ENCODE peak calls at places on chromosomes 5 and 9, in five cellular contexts. F is stomach, Q is SK-N-SH, G is tibial nerve, K is upper lobe of left lung. V is an unnamed sample.

GRCh38 chr9:1231998-1232919 is 182.1 kb downstream of the DMRT2 start:
- DNase-seq in F (peak; percentile 85), Q (no peak), G (peak; percentile 78), K (no peak), V (peak; percentile 26)

GRCh38 chr9:4068449-4068848 is 231.4 kb downstream of the GLIS3 start:
- DNase-seq in F (no peak), Q (no peak), G (no peak), K (no peak), V (no peak)

GRCh38 chr9:2228132-2228531 is 213.0 kb downstream of the SMARCA2 start:
- DNase-seq in F (no peak), Q (peak; percentile 45), G (no peak), K (no peak), V (no peak)

GRCh38 chr5:134053840-134054338 is 49.1 kb upstream of the VDAC1 start:
- DNase-seq in F (no peak), Q (no peak), G (no peak), K (no peak), V (no peak)

GRCh38 chr9:85224729-85225128 is 517.0 kb downstream of the AGTPBP1 start:
- DNase-seq in F (no peak), Q (no peak), G (no peak), K (no peak), V (no peak)

GRCh38 chr9:109469646-109470358 is 28.3 kb downstream of the PTPN3 start:
- DNase-seq in F (peak; percentile 81), Q (peak; percentile 74), G (peak; percentile 60), K (no peak), V (peak; percentile 53)

GRCh38 chr5:62299097-62299496 is 6.9 kb upstream of the KIF2A start:
- DNase-seq in F (no peak), Q (no peak), G (no peak), K (no peak), V (no peak)

GRCh38 chr5:143245929-143246561 is 157.4 kb downstream of the NR3C1 start:
- DNase-seq in F (no peak), Q (no peak), G (no peak), K (no peak), V (no peak)

GRCh38 chr9:95726756-95727155 is 148.7 kb upstream of the ERCC6L2 start:
- DNase-seq in F (no peak), Q (peak; percentile 63), G (no peak), K (no peak), V (no peak)

GRCh38 chr5:145869753-145870152 is 3.1 kb downstream of the GRXCR2 start:
- DNase-seq in F (no peak), Q (no peak), G (no peak), K (no peak), V (no peak)

GRCh38 chr5:169265888-169266287 is 35.1 kb downstream of the SLIT3 start:
- DNase-seq in F (no peak), Q (no peak), G (no peak), K (no peak), V (no peak)

GRCh38 chr5:98784411-98784810 is 10.9 kb downstream of the RGMB start:
- DNase-seq in F (no peak), Q (no peak), G (no peak), K (no peak), V (no peak)

GRCh38 chr5:68299105-68299504 is 83.5 kb downstream of the PIK3R1 start:
- DNase-seq in F (no peak), Q (no peak), G (no peak), K (no peak), V (no peak)
- H3K4me1 ChIP-seq in F (peaks cover 16% of the 10 kb centered on the region), Q (no peaks in the 10 kb centered on the region), G (no peaks in the 10 kb centered on the region), K (peaks cover 3% of the 10 kb centered on the region), V (no peaks in the 10 kb centered on the region)

GRCh38 chr9:11141357-11141756 is 528.6 kb upstream of the PTPRD start:
- DNase-seq in F (no peak), Q (no peak), G (no peak), K (no peak), V (no peak)

GRCh38 chr9:11149065-11149464 is 536.3 kb upstream of the PTPRD start:
- DNase-seq in F (no peak), Q (no peak), G (no peak), K (no peak), V (no peak)

GRCh38 chr9:11148189-11148588 is 535.4 kb upstream of the PTPRD start:
- DNase-seq in F (no peak), Q (no peak), G (no peak), K (no peak), V (no peak)

GRCh38 chr9:11144750-11145149 is 531.9 kb upstream of the PTPRD start:
- DNase-seq in F (no peak), Q (no peak), G (no peak), K (no peak), V (no peak)

DNA sequence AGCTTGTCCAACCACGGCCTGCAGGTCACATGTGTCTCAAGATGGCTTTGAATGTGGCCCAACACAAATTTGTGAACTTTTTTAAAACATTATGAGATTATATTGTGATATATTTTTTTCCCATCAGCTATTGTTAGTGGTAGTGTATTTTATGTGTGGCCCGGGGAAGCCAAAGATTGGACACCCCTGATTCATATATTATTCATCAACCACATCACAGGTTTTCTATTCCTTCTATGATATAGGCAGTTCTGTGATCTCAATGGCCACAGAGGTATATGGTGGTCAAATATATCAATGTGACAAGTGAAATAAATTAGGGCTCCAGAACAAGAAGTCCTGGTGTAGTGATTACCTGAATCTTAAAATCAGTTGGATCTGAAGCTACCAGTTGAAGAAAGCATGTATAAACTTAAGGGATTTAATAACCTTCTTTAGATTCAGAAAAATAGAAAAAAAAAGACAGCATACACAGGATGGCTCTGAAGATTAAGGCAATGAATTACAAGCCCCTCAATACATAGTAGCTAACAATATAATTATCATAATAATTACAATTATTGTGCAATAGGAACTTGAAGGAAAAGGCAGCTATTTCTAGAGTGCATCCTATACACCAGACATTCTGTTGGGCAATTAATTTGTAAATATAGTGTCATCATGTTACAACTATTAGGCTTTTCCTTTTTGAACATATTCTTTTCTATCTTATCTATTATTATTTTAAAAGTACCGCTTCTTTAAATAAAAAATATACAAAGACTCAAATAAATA is 530.4 kb upstream of the PTPRD start:
- DNase-seq in F (no peak), Q (no peak), G (no peak), K (no peak), V (no peak)
- H3K9me3 ChIP-seq in F (no peaks in the 10 kb centered on the region), Q (no peaks in the 10 kb centered on the region), G (no peaks in the 10 kb centered on the region), K (no peaks in the 10 kb centered on the region), V (no peaks in the 10 kb centered on the region)

DNA sequence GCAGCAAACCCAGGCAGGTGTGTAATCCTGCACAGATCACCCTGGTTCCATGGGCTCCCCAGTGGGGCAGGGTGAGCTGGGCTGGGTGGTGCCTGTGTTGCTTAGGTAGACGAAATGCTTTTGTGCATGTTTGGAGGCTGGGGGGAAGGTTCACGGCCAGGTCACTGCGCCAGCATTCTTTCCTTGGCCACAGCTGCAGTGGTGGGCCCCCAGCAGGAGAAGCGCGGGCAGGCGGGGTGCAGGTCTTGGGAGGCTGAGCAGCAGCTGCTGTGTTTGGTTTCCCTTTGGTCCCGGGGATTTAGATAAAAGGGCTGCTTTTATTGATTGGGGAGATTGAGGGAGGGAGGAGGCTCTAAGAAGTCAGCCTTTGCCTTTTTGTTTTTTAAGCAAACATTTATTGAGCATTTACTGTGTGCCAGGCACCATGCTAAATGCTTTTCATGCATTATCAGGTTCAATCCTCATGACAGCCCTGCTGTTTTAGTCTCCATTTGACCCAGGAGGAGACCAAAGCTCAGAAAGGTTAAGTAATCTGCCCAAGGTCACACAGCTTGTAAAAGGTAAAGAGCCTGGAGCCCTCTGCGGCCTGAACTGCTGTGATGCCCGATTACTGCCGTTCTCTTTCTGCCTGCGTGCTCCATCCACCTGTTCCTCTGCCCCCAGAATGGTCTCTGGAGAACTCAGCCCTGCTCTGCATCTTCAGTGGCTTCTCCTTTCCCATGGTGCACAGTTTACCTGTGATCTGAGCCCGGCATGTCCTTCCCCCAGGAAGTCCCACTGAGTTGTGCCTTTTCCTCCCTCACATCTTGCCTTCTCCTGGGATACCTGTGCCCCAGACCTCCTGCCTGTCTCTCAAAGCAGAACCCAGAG is 94.4 kb downstream of the MACROH2A1 start:
- DNase-seq in F (no peak), Q (no peak), G (no peak), K (peak; percentile 46), V (no peak)
- TF ChIP-seq EP300 in F (no peak), Q (no peak), G (no peak), K (no peak), V (no peak)

DNA sequence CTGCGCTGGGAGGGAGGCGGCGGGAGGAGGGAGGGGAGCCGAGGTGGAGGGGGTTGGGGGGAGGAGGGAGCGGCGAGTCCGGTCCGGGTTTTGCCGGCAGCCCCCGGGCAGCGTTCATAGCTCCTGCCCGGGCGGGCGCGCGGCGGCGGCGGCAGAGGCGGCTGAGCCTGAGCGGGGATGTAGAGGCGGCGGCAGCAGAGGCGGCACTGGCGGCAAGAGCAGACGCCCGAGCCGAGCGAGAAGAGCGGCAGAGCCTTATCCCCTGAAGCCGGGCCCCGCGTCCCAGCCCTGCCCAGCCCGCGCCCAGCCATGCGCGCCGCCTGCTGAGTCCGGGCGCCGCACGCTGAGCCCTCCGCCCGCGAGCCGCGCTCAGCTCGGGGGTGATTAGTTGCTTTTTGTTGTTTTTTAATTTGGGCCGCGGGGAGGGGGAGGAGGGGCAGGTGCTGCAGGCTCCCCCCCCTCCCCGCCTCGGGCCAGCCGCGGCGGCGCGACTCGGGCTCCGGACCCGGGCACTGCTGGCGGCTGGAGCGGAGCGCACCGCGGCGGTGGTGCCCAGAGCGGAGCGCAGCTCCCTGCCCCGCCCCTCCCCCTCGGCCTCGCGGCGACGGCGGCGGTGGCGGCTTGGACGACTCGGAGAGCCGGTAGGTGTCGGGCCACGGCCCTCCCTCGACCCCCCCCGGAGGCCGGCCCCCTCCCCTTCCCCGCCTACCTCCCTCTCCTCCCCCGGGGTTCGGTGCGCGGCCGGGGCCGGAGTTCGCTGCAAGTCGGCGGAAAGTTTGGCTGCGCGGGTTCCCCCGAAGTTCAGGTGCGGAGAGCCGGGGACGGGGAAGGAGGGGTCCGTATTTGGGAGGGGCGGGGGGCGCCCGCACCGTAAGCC is at the start of gene CXXC5:
- DNase-seq in F (peak; percentile 87), Q (peak; percentile 96), G (peak; percentile 64), K (peak; percentile 97), V (peak; percentile 78)
- H3K4me1 ChIP-seq in F (peaks cover 72% of the 10 kb centered on the region), Q (peaks cover 17% of the 10 kb centered on the region), G (peaks cover 36% of the 10 kb centered on the region), K (peaks cover 55% of the 10 kb centered on the region), V (peaks cover 12% of the 10 kb centered on the region)

GRCh38 chr5:126948011-126948355 is 82.4 kb downstream of the MARCHF3 start:
- DNase-seq in F (no peak), Q (no peak), G (no peak), K (no peak), V (no peak)
- H3K9me3 ChIP-seq in F (no peaks in the 10 kb centered on the region), Q (no peaks in the 10 kb centered on the region), G (no peaks in the 10 kb centered on the region), K (no peaks in the 10 kb centered on the region), V (no peaks in the 10 kb centered on the region)

GRCh38 chr9:91197232-91198181 is 164.2 kb downstream of the AUH start:
- DNase-seq in F (peak; percentile 86), Q (no peak), G (peak; percentile 95), K (no peak), V (peak; percentile 77)
- TF ChIP-seq EP300 in F (peak; percentile 95), Q (peak; percentile 3), G (peak; percentile 100), K (peak; percentile 90), V (peak; percentile 99)

DNA sequence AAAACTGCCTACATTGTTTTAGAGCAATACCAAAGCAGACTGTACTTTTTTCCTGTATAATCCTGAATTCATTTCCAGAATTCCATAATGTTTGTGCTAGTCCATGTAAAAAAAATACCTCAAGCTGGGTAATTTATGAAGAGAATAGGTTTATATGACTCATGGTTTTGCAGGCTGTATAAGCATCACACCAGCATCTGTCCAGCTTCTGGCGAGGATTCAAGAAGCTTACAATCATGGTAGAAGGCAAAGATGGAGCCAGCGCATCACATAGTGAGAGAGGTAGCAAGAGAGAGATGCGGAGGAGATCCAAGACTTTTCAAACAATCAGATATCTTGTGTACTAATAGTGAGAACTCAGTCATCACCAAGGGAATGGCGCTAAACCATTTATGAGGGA is 280.3 kb upstream of the CDH9 start:
- DNase-seq in F (no peak), Q (no peak), G (no peak), K (no peak), V (no peak)
- H3K4me1 ChIP-seq in F (no peaks in the 10 kb centered on the region), Q (peaks cover 6% of the 10 kb centered on the region), G (no peaks in the 10 kb centered on the region), K (no peaks in the 10 kb centered on the region), V (no peaks in the 10 kb centered on the region)

GRCh38 chr5:150490754-150491153 is 17.2 kb upstream of the NDST1 start:
- DNase-seq in F (no peak), Q (no peak), G (no peak), K (no peak), V (no peak)
- H3K9me3 ChIP-seq in F (no peaks in the 10 kb centered on the region), Q (no peaks in the 10 kb centered on the region), G (no peaks in the 10 kb centered on the region), K (no peaks in the 10 kb centered on the region), V (no peaks in the 10 kb centered on the region)